ENCODE peak calls at places on chromosomes 12 and 14, in nine cellular contexts. V is H54; W is COR-L47; I is uterus; K is mesenteric fat pad; Y is EL; E is stimulated activated CD8-positive, alpha-beta memory T cell treated with anti-CD3 and anti-CD28 coated beads, Interleukin-15, amount 100 ng/mL, for 24 hours; Q is left ventricle myocardium inferior; M is cerebellar cortex. P is an unnamed sample.

GRCh38 chr14:55316528-55316927 is 45.3 kb downstream of the FBXO34 start:
- DNase-seq in V (no peak), M (no peak), W (no peak), Q (no peak), E (no peak), K (no peak), I (no peak), Y (no peak), P (no peak)

GRCh38 chr12:89247962-89248361 is 104.3 kb downstream of the DUSP6 start:
- DNase-seq in E (no peak), V (no peak), W (no peak), Q (no peak), Y (peak), I (no peak), M (no peak), K (no peak), P (no peak)

GRCh38 chr12:87383705-87384104 is 645.5 kb downstream of the C12orf50 start:
- DNase-seq in E (no peak), I (no peak), Q (no peak), K (no peak), V (no peak), W (no peak), Y (no peak), M (no peak), P (no peak)

GRCh38 chr12:123056053-123056452 is 75.6 kb downstream of the ARL6IP4 start:
- DNase-seq in Y (peak), I (no peak), M (no peak), W (no peak), K (no peak), E (no peak), Q (no peak), V (peak), P (no peak)

GRCh38 chr14:54343276-54344121 is 53.3 kb upstream of the CDKN3 start:
- DNase-seq in Y (no peak), I (no peak), E (no peak), K (no peak), Q (no peak), M (peak), V (no peak), W (peak), P (peak)

GRCh38 chr14:53437858-53438257 is 284.7 kb upstream of the DDHD1 start:
- DNase-seq in V (no peak), I (no peak), Y (no peak), M (no peak), Q (no peak), E (no peak), W (no peak), K (no peak), P (no peak)

GRCh38 chr12:86627001-86627400 is 370.8 kb upstream of the MGAT4C start:
- DNase-seq in W (no peak), E (no peak), Y (no peak), M (no peak), K (no peak), I (no peak), V (no peak), Q (no peak), P (no peak)

GRCh38 chr14:89900822-89901221 is 53.7 kb downstream of the EFCAB11 start:
- DNase-seq in K (no peak), M (no peak), V (no peak), W (no peak), I (no peak), E (no peak), Y (no peak), Q (no peak), P (no peak)

GRCh38 chr12:14961466-14962155 is at the start of gene ARHGDIB:
- DNase-seq in I (no peak), Y (peak), M (no peak), E (no peak), Q (peak), W (no peak), K (no peak), V (no peak), P (no peak)

GRCh38 chr14:89425931-89426330 is 8.9 kb upstream of the FOXN3 start:
- DNase-seq in M (no peak), W (no peak), Q (no peak), E (no peak), V (peak), I (no peak), Y (peak), K (peak), P (no peak)

GRCh38 chr12:93459097-93459496 is 8.2 kb upstream of the MRPL42 start:
- DNase-seq in V (no peak), K (no peak), M (no peak), Y (no peak), E (no peak), W (no peak), Q (no peak), I (no peak), P (no peak)

GRCh38 chr14:69573841-69574265 is 818 bp downstream of the CCDC177 start:
- DNase-seq in W (peak), Y (no peak), K (no peak), Q (no peak), V (no peak), E (no peak), M (peak), I (no peak), P (peak)

GRCh38 chr14:76541594-76542219 is 165.8 kb downstream of the ESRRB start:
- DNase-seq in V (no peak), K (peak), W (no peak), M (no peak), E (no peak), I (no peak), Q (no peak), Y (no peak), P (no peak)

GRCh38 chr12:80868576-80868975 is 69.2 kb downstream of the LIN7A start:
- DNase-seq in V (no peak), W (no peak), E (no peak), Q (no peak), K (no peak), I (no peak), M (no peak), Y (no peak), P (no peak)

GRCh38 chr14:99952453-99952852 is 112.8 kb upstream of the EVL start:
- DNase-seq in W (no peak), K (no peak), Q (no peak), E (no peak), M (no peak), I (no peak), Y (no peak), V (no peak), P (no peak)

GRCh38 chr14:55297611-55298323 is 26.5 kb downstream of the FBXO34 start:
- DNase-seq in K (no peak), W (no peak), M (no peak), E (no peak), I (no peak), V (no peak), Y (no peak), Q (no peak), P (no peak)

GRCh38 chr14:90072350-90072749 is 10.6 kb downstream of the KCNK13 start:
- DNase-seq in K (no peak), V (no peak), M (no peak), W (no peak), Y (no peak), Q (no peak), I (no peak), E (no peak), P (no peak)

GRCh38 chr14:69612759-69613145 is 1.4 kb downstream of the SUSD6 start:
- DNase-seq in V (no peak), Y (peak), E (no peak), I (no peak), W (no peak), K (no peak), M (peak), Q (no peak), P (peak)

GRCh38 chr14:97301931-97302559 is 504.9 kb downstream of the VRK1 start:
- DNase-seq in M (no peak), W (no peak), E (no peak), I (no peak), V (no peak), Y (no peak), Q (no peak), K (no peak), P (no peak)

GRCh38 chr12:26238341-26239126 is 43.2 kb downstream of the SSPN start:
- DNase-seq in E (no peak), K (no peak), M (no peak), W (no peak), I (no peak), Y (no peak), Q (peak), V (no peak), P (no peak)

GRCh38 chr12:6620137-6620884 is 13.1 kb upstream of the CHD4 start:
- DNase-seq in Q (no peak), K (no peak), I (no peak), W (no peak), Y (no peak), V (no peak), M (no peak), E (no peak), P (no peak)

GRCh38 chr12:57129311-57130288 is 1.3 kb downstream of the LRP1 start:
- DNase-seq in I (peak), Y (peak), V (peak), K (no peak), E (no peak), W (no peak), M (no peak), Q (no peak), P (peak)

GRCh38 chr12:10243803-10244520 is 31.3 kb downstream of the GABARAPL1 start:
- DNase-seq in Q (no peak), M (no peak), K (no peak), W (no peak), I (no peak), V (no peak), Y (no peak), E (no peak), P (no peak)

GRCh38 chr14:77790566-77791224 is 9.2 kb upstream of the ADCK1 start:
- DNase-seq in W (no peak), M (no peak), K (no peak), V (no peak), E (no peak), I (no peak), Q (no peak), Y (no peak), P (no peak)

GRCh38 chr12:86228656-86229055 is 27.5 kb downstream of the MGAT4C start:
- DNase-seq in M (no peak), V (no peak), E (no peak), W (no peak), K (no peak), Y (no peak), I (no peak), Q (no peak), P (no peak)

GRCh38 chr12:132593071-132593470 is 17.3 kb downstream of the LRCOL1 start:
- DNase-seq in M (no peak), I (no peak), W (no peak), K (no peak), Y (no peak), Q (no peak), V (no peak), E (no peak), P (no peak)

GRCh38 chr12:41967668-41968649 is 176.7 kb downstream of the GXYLT1 start:
- DNase-seq in Q (no peak), M (no peak), K (no peak), V (no peak), W (no peak), Y (no peak), E (no peak), I (no peak), P (no peak)

GRCh38 chr14:65469903-65470302 is 57.4 kb downstream of the FUT8 start:
- DNase-seq in I (no peak), V (no peak), E (no peak), M (peak), K (no peak), Y (no peak), W (no peak), Q (no peak), P (peak)

GRCh38 chr12:24359418-24359817 is 409.9 kb upstream of the SOX5 start:
- DNase-seq in V (no peak), W (no peak), K (no peak), I (no peak), M (no peak), Y (no peak), Q (no peak), E (no peak), P (no peak)

GRCh38 chr14:75479770-75480600 is 42.3 kb upstream of the BATF start:
- DNase-seq in E (no peak), M (no peak), I (no peak), K (no peak), Y (no peak), Q (no peak), W (no peak), V (no peak), P (no peak)

GRCh38 chr12:77578471-77579262 is 252.0 kb upstream of the NAV3 start:
- DNase-seq in V (no peak), W (no peak), M (no peak), Q (no peak), E (no peak), K (no peak), I (no peak), Y (no peak), P (no peak)

GRCh38 chr14:71703477-71703876 is 228.8 kb upstream of the RGS6 start:
- DNase-seq in Y (no peak), M (peak), W (no peak), V (no peak), K (no peak), I (no peak), E (no peak), Q (no peak), P (peak)

GRCh38 chr12:59548930-59549329 is 46.9 kb upstream of the SLC16A7 start:
- DNase-seq in M (no peak), W (no peak), V (no peak), I (no peak), K (no peak), Y (no peak), Q (no peak), E (no peak), P (no peak)

GRCh38 chr12:71958056-71958455 is 19.4 kb downstream of the TPH2 start:
- DNase-seq in I (no peak), V (no peak), Q (no peak), E (no peak), W (no peak), M (no peak), K (no peak), Y (peak), P (no peak)

GRCh38 chr12:116718578-116719454 is 19.1 kb downstream of the SPRING1 start:
- DNase-seq in Q (no peak), Y (no peak), W (no peak), E (no peak), I (no peak), V (no peak), M (no peak), K (no peak), P (no peak)

GRCh38 chr12:75528272-75528671 is 16.9 kb upstream of the KRR1 start:
- DNase-seq in V (no peak), Y (no peak), W (no peak), E (no peak), K (no peak), I (no peak), Q (no peak), M (no peak), P (no peak)

GRCh38 chr14:58367296-58367695 is 28.4 kb upstream of the TOMM20L start:
- DNase-seq in E (no peak), Q (no peak), V (no peak), W (no peak), M (no peak), I (no peak), K (no peak), Y (no peak), P (no peak)

P was measured in G401.